ENCODE peak calls at places on chromosomes 12 and 14, in eight cellular contexts. T is IMR-90, P is WTC11, U is skeletal muscle cell, D is fibroblast of the aortic adventitia, O is fibroblast of villous mesenchyme, Y is GM12864, Q is SIG-M5. M is an unnamed sample.

GRCh38 chr14:95761436-95761835 is 47.5 kb upstream of the TCL1A start:
- DNase-seq in Q (no peak), T (no peak), P (no peak), U (no peak), O (no peak), D (no peak), Y (no peak), M (no peak)

GRCh38 chr14:105862581-105863239 is 336.3 kb downstream of the TMEM121 start:
- DNase-seq in Y (no peak), Q (no peak), T (no peak), O (no peak), P (no peak), U (no peak), D (no peak), M (no peak)

GRCh38 chr12:69779928-69780327 is 41.3 kb downstream of the RAB3IP start:
- DNase-seq in O (peak), P (peak), Y (peak), U (peak), Q (no peak), D (peak), T (peak), M (no peak)

GRCh38 chr14:75306917-75307699 is 28.5 kb downstream of the FOS start:
- DNase-seq in D (no peak), Q (no peak), O (no peak), Y (peak), T (peak), P (no peak), U (no peak), M (no peak)

GRCh38 chr12:108157856-108158255 is 28.8 kb downstream of the WSCD2 start:
- DNase-seq in O (no peak), D (no peak), Y (no peak), U (no peak), T (no peak), Q (no peak), P (no peak), M (no peak)

GRCh38 chr12:29807125-29807524 is 23.4 kb upstream of the TMTC1 start:
- DNase-seq in Y (no peak), Q (no peak), P (no peak), U (no peak), T (peak), D (no peak), O (peak), M (no peak)

GRCh38 chr14:104752338-104752734 is 611 bp upstream of the SIVA1 start:
- DNase-seq in Y (no peak), P (no peak), U (no peak), Q (peak), T (no peak), O (no peak), D (no peak), M (no peak)

GRCh38 chr12:57616383-57617101 is 5.3 kb downstream of the ARHGEF25 start:
- DNase-seq in U (peak), Q (no peak), Y (no peak), T (peak), D (peak), P (no peak), O (no peak), M (no peak)

GRCh38 chr12:47725893-47726292 is 603 bp upstream of the ENDOU start:
- DNase-seq in Y (peak), P (no peak), D (peak), T (peak), O (peak), Q (no peak), U (peak), M (peak)

GRCh38 chr12:110687770-110688169 is 1.1 kb downstream of the HVCN1 start:
- DNase-seq in O (no peak), D (peak), U (no peak), Y (no peak), P (no peak), T (no peak), Q (no peak), M (no peak)